ENCODE peak calls at places on chromosomes 3 and 15, in six cellular contexts. N is tibial nerve, Z is type B pancreatic cell, K is AG10803, I is PC-3, L is psoas muscle. M is an unnamed sample.

GRCh38 chr3:20401253-20401652 is 215.2 kb upstream of the SGO1 start:
- DNase-seq in N (no peak), Z (no peak), K (peak), I (no peak), L (no peak), M (no peak)

GRCh38 chr3:13171704-13172643 is 98.7 kb upstream of the IQSEC1 start:
- DNase-seq in N (no peak), Z (no peak), K (no peak), I (no peak), L (no peak), M (no peak)

GRCh38 chr15:70291696-70292510 is 194.2 kb upstream of the TLE3 start:
- DNase-seq in N (no peak), Z (no peak), K (no peak), I (no peak), L (no peak), M (no peak)

GRCh38 chr3:72836923-72837322 is 11.3 kb downstream of the SHQ1 start:
- DNase-seq in N (no peak), Z (no peak), K (peak), I (no peak), L (peak), M (no peak)

GRCh38 chr3:107870096-107870495 is 220.7 kb downstream of the CD47 start:
- DNase-seq in N (no peak), Z (no peak), K (no peak), I (no peak), L (no peak), M (no peak)

GRCh38 chr3:170717410-170718402 is 131.8 kb upstream of the SLC7A14 start:
- DNase-seq in N (peak), Z (no peak), K (peak), I (peak), L (peak), M (no peak)

GRCh38 chr15:43250785-43251184 is 15.9 kb downstream of the TGM5 start:
- DNase-seq in N (no peak), Z (no peak), K (no peak), I (no peak), L (no peak), M (peak)

GRCh38 chr3:27253391-27253790 is 115.8 kb downstream of the NEK10 start:
- DNase-seq in N (no peak), Z (no peak), K (no peak), I (no peak), L (no peak), M (no peak)

GRCh38 chr3:134197681-134198261 is 52.9 kb downstream of the RYK start:
- DNase-seq in N (no peak), Z (no peak), K (peak), I (peak), L (no peak), M (peak)

GRCh38 chr15:95326689-95327525 is 1003.6 kb upstream of the NR2F2 start:
- DNase-seq in N (peak), Z (peak), K (no peak), I (no peak), L (peak), M (no peak)

GRCh38 chr15:82647045-82647834 is at the start of gene CPEB1:
- DNase-seq in N (no peak), Z (no peak), K (peak), I (no peak), L (peak), M (no peak)

GRCh38 chr3:80643421-80643820 is 875.6 kb upstream of the ROBO1 start:
- DNase-seq in N (no peak), Z (no peak), K (no peak), I (no peak), L (no peak), M (no peak)

GRCh38 chr3:128067481-128067880 is 15.2 kb downstream of the SEC61A1 start:
- DNase-seq in N (no peak), Z (no peak), K (peak), I (no peak), L (no peak), M (no peak)

GRCh38 chr15:60179786-60180391 is 175.8 kb downstream of the FOXB1 start:
- DNase-seq in N (no peak), Z (no peak), K (peak), I (peak), L (no peak), M (peak)

GRCh38 chr15:65682404-65682911 is 60.7 kb downstream of the SLC24A1 start:
- DNase-seq in N (no peak), Z (no peak), K (no peak), I (no peak), L (no peak), M (no peak)

GRCh38 chr15:98943609-98944111 is 63.9 kb downstream of the PGPEP1L start:
- DNase-seq in N (no peak), Z (no peak), K (peak), I (no peak), L (peak), M (no peak)

GRCh38 chr3:15948403-15948802 is 150.6 kb upstream of the ANKRD28 start:
- DNase-seq in N (no peak), Z (no peak), K (peak), I (no peak), L (no peak), M (no peak)

GRCh38 chr3:189186093-189186492 is 14.3 kb downstream of the TPRG1 start:
- DNase-seq in N (peak), Z (no peak), K (peak), I (no peak), L (no peak), M (peak)

GRCh38 chr3:174440350-174440716 is 418.8 kb upstream of the NAALADL2 start:
- DNase-seq in N (no peak), Z (no peak), K (peak), I (peak), L (peak), M (peak)

GRCh38 chr3:24160424-24160823 is 215.3 kb downstream of the NR1D2 start:
- DNase-seq in N (no peak), Z (no peak), K (peak), I (no peak), L (no peak), M (no peak)

GRCh38 chr3:81995334-81995733 is 233.9 kb upstream of the GBE1 start:
- DNase-seq in N (no peak), Z (no peak), K (no peak), I (peak), L (no peak), M (peak)

GRCh38 chr3:186825294-186825821 is 17.2 kb upstream of the ADIPOQ start:
- DNase-seq in N (no peak), Z (no peak), K (peak), I (no peak), L (peak), M (peak)

GRCh38 chr3:53221827-53222182 is 34.0 kb downstream of the TKT start:
- DNase-seq in N (no peak), Z (no peak), K (no peak), I (peak), L (no peak), M (no peak)

GRCh38 chr3:120025520-120025919 is 68.7 kb downstream of the GSK3B start:
- DNase-seq in N (no peak), Z (no peak), K (no peak), I (peak), L (no peak), M (peak)

GRCh38 chr15:90618330-90619136 is 88.8 kb downstream of the CRTC3 start:
- DNase-seq in N (no peak), Z (no peak), K (peak), I (no peak), L (no peak), M (no peak)

GRCh38 chr15:91047545-91048199 is 25.3 kb upstream of the VPS33B start:
- DNase-seq in N (no peak), Z (no peak), K (no peak), I (peak), L (no peak), M (no peak)

GRCh38 chr3:15602146-15602536 is 596 bp downstream of the BTD start:
- DNase-seq in N (no peak), Z (no peak), K (no peak), I (no peak), L (no peak), M (no peak)

GRCh38 chr3:179083977-179084376 is 12.4 kb upstream of the ZMAT3 start:
- DNase-seq in N (no peak), Z (no peak), K (no peak), I (no peak), L (no peak), M (no peak)

GRCh38 chr15:29278436-29279099 is 8.9 kb upstream of the NSMCE3 start:
- DNase-seq in N (no peak), Z (no peak), K (peak), I (peak), L (no peak), M (peak)

GRCh38 chr3:50617096-50617791 is at the start of gene MAPKAPK3:
- DNase-seq in N (no peak), Z (no peak), K (no peak), I (peak), L (peak), M (no peak)

GRCh38 chr15:72198410-72199270 is 1.1 kb upstream of the GRAMD2A start:
- DNase-seq in N (no peak), Z (no peak), K (no peak), I (no peak), L (no peak), M (no peak)

GRCh38 chr3:12553921-12554391 is 2.9 kb upstream of the MKRN2 start:
- DNase-seq in N (no peak), Z (no peak), K (peak), I (peak), L (peak), M (peak)

GRCh38 chr15:38872732-38873131 is 308.1 kb upstream of the RASGRP1 start:
- DNase-seq in N (no peak), Z (no peak), K (no peak), I (no peak), L (no peak), M (no peak)

GRCh38 chr15:38874464-38874863 is 309.9 kb upstream of the RASGRP1 start:
- DNase-seq in N (no peak), Z (no peak), K (peak), I (no peak), L (no peak), M (peak)

GRCh38 chr15:38871638-38872037 is 307.0 kb upstream of the RASGRP1 start:
- DNase-seq in N (no peak), Z (no peak), K (no peak), I (no peak), L (no peak), M (no peak)

GRCh38 chr15:38876211-38876610 is 311.6 kb upstream of the RASGRP1 start:
- DNase-seq in N (no peak), Z (no peak), K (no peak), I (no peak), L (no peak), M (no peak)

GRCh38 chr15:38873151-38873550 is 308.5 kb upstream of the RASGRP1 start:
- DNase-seq in N (no peak), Z (no peak), K (no peak), I (peak), L (no peak), M (no peak)
- TF ChIP-seq CTCF in N (no peak), Z (peak), K (no peak), I (no peak), L (no peak), M (no peak)

GRCh38 chr15:93031103-93031464 is 57.9 kb downstream of the RGMA start:
- DNase-seq in N (no peak), Z (peak), K (no peak), I (no peak), L (no peak), M (no peak)

GRCh38 chr15:93034512-93034911 is 54.5 kb downstream of the RGMA start:
- DNase-seq in N (no peak), Z (no peak), K (no peak), I (no peak), L (no peak), M (no peak)

GRCh38 chr15:93035092-93035915 is 53.7 kb downstream of the RGMA start:
- DNase-seq in N (peak), Z (no peak), K (no peak), I (no peak), L (no peak), M (no peak)

GRCh38 chr15:93035953-93036810 is 52.8 kb downstream of the RGMA start:
- DNase-seq in N (peak), Z (no peak), K (no peak), I (peak), L (peak), M (peak)

DNA sequence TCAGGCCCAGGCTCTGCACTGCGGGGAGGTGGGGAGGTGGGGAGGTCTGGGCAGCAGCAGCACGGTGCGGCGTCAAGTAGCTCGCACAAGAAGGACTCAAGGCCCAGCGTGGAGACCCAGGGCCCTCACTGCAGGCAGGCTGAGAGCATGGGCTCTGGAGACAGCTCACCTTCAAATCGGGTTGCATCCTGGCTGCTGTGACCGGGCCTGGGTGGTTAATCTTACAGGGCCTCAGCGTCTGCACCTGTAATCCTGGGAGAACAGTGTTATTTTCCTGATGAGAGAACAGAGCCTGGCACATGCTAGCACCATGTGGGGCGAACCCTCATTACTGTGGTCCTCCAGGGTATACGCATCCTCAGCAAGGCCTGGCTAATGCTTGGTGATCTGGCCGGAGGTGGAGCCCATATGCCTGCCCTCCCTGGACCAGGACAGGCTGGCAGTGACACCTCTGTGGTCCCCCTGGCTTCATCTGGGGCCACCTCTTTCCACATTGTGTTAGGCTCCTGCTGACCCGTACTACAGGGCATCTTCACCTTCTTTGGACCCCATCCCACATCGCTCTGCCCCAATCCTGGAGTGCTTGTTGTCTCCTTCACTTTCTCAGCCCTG is 55.5 kb downstream of the RGMA start:
- DNase-seq in N (no peak), Z (no peak), K (no peak), I (no peak), L (no peak), M (no peak)
- TF ChIP-seq CTCF in N (no peak), Z (no peak), K (no peak), I (no peak), L (no peak), M (no peak)

GRCh38 chr3:17752441-17752840 is 10.0 kb upstream of the TBC1D5 start:
- DNase-seq in N (no peak), Z (no peak), K (peak), I (no peak), L (no peak), M (no peak)
- TF ChIP-seq CTCF in N (no peak), Z (no peak), K (no peak), I (no peak), L (no peak), M (no peak)

GRCh38 chr3:43217206-43217605 is 69.1 kb upstream of the SNRK start:
- DNase-seq in N (no peak), Z (no peak), K (no peak), I (no peak), L (no peak), M (no peak)

GRCh38 chr3:43215138-43215537 is 71.2 kb upstream of the SNRK start:
- DNase-seq in N (peak), Z (no peak), K (no peak), I (no peak), L (no peak), M (no peak)

GRCh38 chr3:43217633-43218032 is 68.7 kb upstream of the SNRK start:
- DNase-seq in N (no peak), Z (no peak), K (peak), I (no peak), L (no peak), M (no peak)

GRCh38 chr3:43214616-43215015 is 71.7 kb upstream of the SNRK start:
- DNase-seq in N (no peak), Z (no peak), K (peak), I (peak), L (no peak), M (peak)

DNA sequence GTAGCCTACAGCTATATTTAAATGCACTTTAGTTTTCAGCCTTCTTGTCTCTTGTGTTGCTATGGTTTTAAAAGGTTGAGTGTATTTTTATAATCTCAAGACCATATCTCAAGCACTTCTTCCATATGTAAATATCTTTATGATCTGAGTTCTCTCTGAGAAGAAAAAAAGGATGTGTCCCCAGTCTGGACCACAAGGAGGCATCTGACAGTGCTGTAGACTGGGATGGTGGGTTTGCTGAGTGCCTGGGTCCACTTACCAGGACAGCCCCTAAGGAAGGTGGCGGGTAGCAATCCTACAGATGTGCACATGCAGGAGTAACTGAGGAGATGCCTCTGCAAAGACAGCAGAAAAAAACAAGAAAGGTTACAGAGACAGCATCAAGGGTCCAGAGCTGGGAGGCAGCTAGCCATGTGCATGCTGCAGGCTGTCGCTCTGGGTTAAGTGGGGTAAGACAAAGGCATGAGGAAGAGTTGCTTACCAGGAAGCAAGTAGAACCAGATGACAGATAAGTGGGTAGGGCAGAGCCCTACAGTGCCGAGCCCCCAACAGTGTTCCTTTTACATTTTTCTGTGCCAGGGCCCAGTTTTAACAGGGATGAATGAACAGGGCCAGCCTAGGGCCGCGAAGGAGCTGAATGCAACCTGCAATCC is 70.5 kb upstream of the SNRK start:
- DNase-seq in N (no peak), Z (no peak), K (no peak), I (no peak), L (no peak), M (no peak)
- TF ChIP-seq CTCF in N (no peak), Z (peak), K (no peak), I (peak), L (no peak), M (no peak)

GRCh38 chr15:39767921-39768320 is 14.7 kb downstream of the FSIP1 start:
- DNase-seq in N (no peak), Z (no peak), K (no peak), I (no peak), L (no peak), M (no peak)
- TF ChIP-seq CTCF in N (no peak), Z (no peak), K (no peak), I (no peak), L (no peak), M (no peak)

GRCh38 chr3:123286308-123287023 is 84.7 kb downstream of the SEC22A start:
- DNase-seq in N (no peak), Z (no peak), K (peak), I (peak), L (no peak), M (peak)
- TF ChIP-seq CTCF in N (peak), Z (peak), K (peak), I (peak), L (peak), M (peak)

GRCh38 chr15:78842519-78842918 is 30.2 kb upstream of the MORF4L1 start:
- DNase-seq in N (no peak), Z (no peak), K (no peak), I (no peak), L (no peak), M (no peak)
- TF ChIP-seq CTCF in N (no peak), Z (no peak), K (no peak), I (no peak), L (no peak), M (no peak)

DNA sequence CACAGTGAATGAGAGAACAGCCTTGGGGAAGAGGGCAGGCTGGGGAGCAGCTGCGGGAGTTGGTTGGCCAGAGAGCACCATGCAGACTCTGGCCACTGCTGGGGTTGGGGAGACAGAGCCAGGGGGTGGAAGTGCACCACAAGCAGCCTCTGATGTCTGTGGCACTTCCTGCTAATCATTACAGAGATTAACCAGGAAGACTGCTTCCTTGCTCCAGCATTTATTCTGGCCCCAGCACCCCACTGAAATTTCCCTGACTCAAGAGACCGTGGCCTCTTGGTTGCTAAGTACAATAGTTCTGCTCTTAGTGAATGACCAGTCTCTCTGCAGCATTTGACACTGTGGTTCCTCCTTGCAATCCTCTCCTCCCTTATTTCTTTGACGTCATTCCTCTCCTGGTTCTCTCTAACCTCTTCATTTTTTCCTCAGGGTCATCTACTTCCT is 266.2 kb upstream of the ROPN1 start:
- DNase-seq in N (no peak), Z (no peak), K (peak), I (no peak), L (no peak), M (no peak)
- TF ChIP-seq CTCF in N (no peak), Z (no peak), K (no peak), I (no peak), L (no peak), M (no peak)

DNA sequence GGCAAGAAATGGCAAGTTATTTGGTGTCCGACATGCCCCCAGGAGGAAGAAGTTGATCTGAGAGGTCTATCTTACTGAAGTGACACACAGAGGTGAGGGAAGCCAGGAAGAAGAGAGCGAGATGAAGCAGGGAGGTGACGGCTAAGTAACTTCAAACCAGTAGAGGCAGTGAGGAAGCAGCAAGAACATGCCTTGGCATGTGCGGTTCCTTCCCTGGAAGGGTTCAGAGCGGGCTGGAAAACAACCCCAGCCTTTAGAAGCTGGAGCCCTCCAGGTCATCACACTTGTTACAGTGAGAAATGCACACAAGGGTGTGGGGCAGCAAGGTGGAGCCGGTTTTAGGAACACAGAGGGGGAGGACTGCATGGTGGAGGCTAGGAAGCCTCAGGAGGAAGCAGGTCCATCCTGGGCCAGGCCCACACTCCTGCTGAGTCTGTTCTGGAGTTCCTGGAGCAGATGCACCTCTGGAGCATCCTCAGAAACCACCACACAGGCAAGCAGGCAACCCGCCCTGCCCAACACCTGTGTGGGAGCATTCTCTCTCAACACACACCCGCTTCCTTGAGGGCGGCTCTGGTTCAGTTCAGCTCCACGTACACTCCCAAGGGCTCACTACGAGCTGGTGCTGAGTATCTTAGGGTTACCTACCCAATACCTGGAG is 47.1 kb downstream of the POC1A start:
- DNase-seq in N (no peak), Z (no peak), K (no peak), I (no peak), L (no peak), M (peak)
- TF ChIP-seq CTCF in N (no peak), Z (no peak), K (no peak), I (no peak), L (no peak), M (peak)

GRCh38 chr3:66500575-66501482 is at the start of gene LRIG1:
- DNase-seq in N (peak), Z (peak), K (peak), I (peak), L (peak), M (peak)
- TF ChIP-seq CTCF in N (peak), Z (peak), K (peak), I (no peak), L (peak), M (peak)

M was measured in bronchial epithelial cell.